ENCODE peak calls at places on chromosome X, in eight cellular contexts. N is progenitor cell of endocrine pancreas, F is ovary, W is AG09319, G is cardiac muscle cell, T is heart left ventricle, J is fibroblast of mammary gland, A is AG10803. Z is an unnamed sample.

GRCh38 chrX:53421125-53421524 is 1.3 kb downstream of the SMC1A start:
- DNase-seq in N (no peak), F (no peak), W (no peak), G (no peak), T (no peak), J (no peak), A (no peak), Z (no peak)

GRCh38 chrX:9369802-9370291 is 95.0 kb upstream of the TBL1X start:
- DNase-seq in N (no peak), F (no peak), W (no peak), G (peak), T (no peak), J (no peak), A (no peak), Z (no peak)

GRCh38 chrX:20197641-20198210 is 56.1 kb upstream of the EIF1AX start:
- DNase-seq in N (no peak), F (no peak), W (no peak), G (no peak), T (no peak), J (no peak), A (peak), Z (no peak)

GRCh38 chrX:37491686-37492085 is 79.8 kb upstream of the LANCL3 start:
- DNase-seq in N (no peak), F (no peak), W (no peak), G (no peak), T (no peak), J (no peak), A (no peak), Z (no peak)

GRCh38 chrX:40933132-40934078 is 151.8 kb upstream of the USP9X start:
- DNase-seq in N (no peak), F (no peak), W (peak), G (peak), T (no peak), J (peak), A (peak), Z (no peak)

GRCh38 chrX:15524417-15524816 is 23.8 kb downstream of the BMX start:
- DNase-seq in N (no peak), F (no peak), W (no peak), G (peak), T (no peak), J (no peak), A (peak), Z (no peak)

GRCh38 chrX:47658301-47658683 is 688 bp downstream of the UXT start:
- DNase-seq in N (no peak), F (no peak), W (no peak), G (no peak), T (no peak), J (no peak), A (no peak), Z (no peak)

GRCh38 chrX:68685722-68686683 is 38.5 kb downstream of the STARD8 start:
- DNase-seq in N (no peak), F (peak), W (no peak), G (peak), T (peak), J (peak), A (peak), Z (peak)

GRCh38 chrX:31038585-31039326 is 33.1 kb downstream of the FTHL17 start:
- DNase-seq in N (no peak), F (no peak), W (peak), G (peak), T (no peak), J (peak), A (peak), Z (no peak)

GRCh38 chrX:40154229-40154852 is 56.6 kb upstream of the BCOR start:
- DNase-seq in N (no peak), F (peak), W (no peak), G (peak), T (peak), J (no peak), A (no peak), Z (no peak)

GRCh38 chrX:34653811-34654210 is 3.3 kb downstream of the TMEM47 start:
- DNase-seq in N (no peak), F (no peak), W (no peak), G (no peak), T (no peak), J (no peak), A (no peak), Z (no peak)

GRCh38 chrX:46330513-46330912 is 214.7 kb downstream of the ZNF674 start:
- DNase-seq in N (no peak), F (no peak), W (no peak), G (no peak), T (no peak), J (no peak), A (no peak), Z (no peak)

DNA sequence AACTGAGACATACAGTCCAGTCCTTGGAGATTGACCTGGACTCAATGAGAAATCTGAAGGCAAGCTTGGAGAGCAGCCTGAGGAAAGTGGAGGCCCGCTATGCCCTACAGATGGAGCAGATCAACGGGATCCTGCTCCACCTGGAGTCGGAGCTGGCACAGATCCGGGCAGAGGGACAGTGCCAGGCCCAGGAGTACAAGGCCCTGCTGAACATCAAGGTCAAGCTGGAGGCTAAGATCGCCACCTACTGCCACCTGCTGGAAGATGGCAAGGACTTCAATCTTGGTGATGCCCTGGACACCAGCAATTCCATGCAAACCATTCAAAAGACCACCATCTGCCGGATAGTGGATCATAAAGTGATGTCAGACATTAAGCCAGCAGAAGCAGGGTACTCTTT is 20.4 kb upstream of the FRMPD3 start:
- DNase-seq in N (no peak), F (no peak), W (no peak), G (peak), T (no peak), J (peak), A (peak), Z (no peak)
- TF ChIP-seq CTCF in N (peak), F (no peak), W (peak), G (peak), T (no peak), J (peak), A (peak), Z (peak)

GRCh38 chrX:140501321-140501720 is 3.5 kb downstream of the SOX3 start:
- DNase-seq in N (no peak), F (no peak), W (no peak), G (no peak), T (no peak), J (no peak), A (no peak), Z (no peak)

GRCh38 chrX:140500427-140500826 is 4.4 kb downstream of the SOX3 start:
- DNase-seq in N (no peak), F (no peak), W (no peak), G (no peak), T (no peak), J (no peak), A (no peak), Z (no peak)

GRCh38 chrX:140492360-140492994 is 12.4 kb downstream of the SOX3 start:
- DNase-seq in N (no peak), F (no peak), W (no peak), G (no peak), T (no peak), J (no peak), A (no peak), Z (no peak)

DNA sequence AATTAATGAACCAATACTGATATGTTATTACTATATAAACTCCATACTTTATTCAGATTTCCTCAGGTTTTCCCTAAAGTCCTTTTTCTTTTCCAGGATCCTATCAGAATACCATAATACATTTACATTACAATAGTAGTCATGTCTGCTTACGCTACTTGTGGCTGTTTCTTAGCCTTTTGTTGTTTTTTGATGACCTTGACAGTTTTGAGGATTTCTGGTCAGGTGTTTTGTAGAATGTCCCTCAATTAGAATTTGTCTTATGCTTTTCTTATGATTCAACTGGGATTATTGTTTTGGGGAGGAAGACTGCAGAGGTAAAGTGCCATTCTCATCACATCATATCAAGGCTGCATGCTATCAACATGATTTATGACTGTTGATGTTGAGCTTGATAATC is 9.1 kb downstream of the SOX3 start:
- DNase-seq in N (no peak), F (no peak), W (no peak), G (no peak), T (no peak), J (no peak), A (no peak), Z (no peak)
- TF ChIP-seq CTCF in N (no peak), F (no peak), W (no peak), G (no peak), T (no peak), J (no peak), A (no peak), Z (no peak)

GRCh38 chrX:66751136-66751782 is 112.4 kb upstream of the EDA2R start:
- DNase-seq in N (no peak), F (no peak), W (no peak), G (no peak), T (no peak), J (no peak), A (no peak), Z (no peak)
- TF ChIP-seq CTCF in N (no peak), F (no peak), W (no peak), G (no peak), T (no peak), J (no peak), A (no peak), Z (no peak)

GRCh38 chrX:110046971-110047370 is 44.1 kb downstream of the TMEM164 start:
- DNase-seq in N (no peak), F (no peak), W (no peak), G (no peak), T (no peak), J (no peak), A (no peak), Z (no peak)

GRCh38 chrX:110044531-110045249 is 41.8 kb downstream of the TMEM164 start:
- DNase-seq in N (no peak), F (no peak), W (no peak), G (no peak), T (no peak), J (no peak), A (no peak), Z (no peak)

GRCh38 chrX:110049096-110049495 is 46.2 kb downstream of the TMEM164 start:
- DNase-seq in N (no peak), F (no peak), W (no peak), G (no peak), T (no peak), J (no peak), A (no peak), Z (no peak)

GRCh38 chrX:110045421-110045820 is 42.5 kb downstream of the TMEM164 start:
- DNase-seq in N (no peak), F (no peak), W (no peak), G (no peak), T (no peak), J (no peak), A (no peak), Z (no peak)

DNA sequence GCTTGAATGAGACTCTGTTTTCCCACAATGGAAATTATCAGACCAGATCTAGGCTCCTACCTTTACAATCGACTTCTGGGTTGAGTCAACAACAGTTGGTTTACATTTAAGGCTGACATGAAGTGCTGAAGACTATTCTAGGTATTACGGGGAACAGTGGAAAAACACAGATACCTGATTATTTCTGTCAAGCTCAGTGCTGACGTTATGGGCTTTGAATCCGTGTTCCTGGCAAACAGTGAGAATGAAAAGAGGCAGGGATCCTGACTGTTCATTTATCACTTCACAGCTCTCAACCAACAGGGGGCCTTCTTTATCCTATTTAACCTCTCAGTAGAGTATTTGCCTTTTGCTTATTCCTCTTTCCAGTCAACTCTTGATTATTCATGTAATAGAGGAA is 43.1 kb downstream of the TMEM164 start:
- DNase-seq in N (no peak), F (no peak), W (no peak), G (no peak), T (no peak), J (peak), A (no peak), Z (no peak)
- TF ChIP-seq CTCF in N (peak), F (no peak), W (no peak), G (peak), T (peak), J (peak), A (no peak), Z (no peak)

GRCh38 chrX:153494541-153495361 is at the start of gene BGN:
- DNase-seq in N (no peak), F (peak), W (no peak), G (peak), T (peak), J (peak), A (no peak), Z (no peak)
- TF ChIP-seq CTCF in N (peak), F (peak), W (peak), G (peak), T (peak), J (peak), A (peak), Z (no peak)

GRCh38 chrX:42715689-42716022 is 62.3 kb downstream of the PPP1R2C start:
- DNase-seq in N (no peak), F (no peak), W (no peak), G (no peak), T (no peak), J (no peak), A (no peak), Z (no peak)

GRCh38 chrX:42720209-42720608 is 57.8 kb downstream of the PPP1R2C start:
- DNase-seq in N (no peak), F (no peak), W (no peak), G (no peak), T (no peak), J (no peak), A (no peak), Z (no peak)

GRCh38 chrX:42710452-42710851 is 67.5 kb downstream of the PPP1R2C start:
- DNase-seq in N (no peak), F (no peak), W (no peak), G (no peak), T (no peak), J (no peak), A (no peak), Z (no peak)

DNA sequence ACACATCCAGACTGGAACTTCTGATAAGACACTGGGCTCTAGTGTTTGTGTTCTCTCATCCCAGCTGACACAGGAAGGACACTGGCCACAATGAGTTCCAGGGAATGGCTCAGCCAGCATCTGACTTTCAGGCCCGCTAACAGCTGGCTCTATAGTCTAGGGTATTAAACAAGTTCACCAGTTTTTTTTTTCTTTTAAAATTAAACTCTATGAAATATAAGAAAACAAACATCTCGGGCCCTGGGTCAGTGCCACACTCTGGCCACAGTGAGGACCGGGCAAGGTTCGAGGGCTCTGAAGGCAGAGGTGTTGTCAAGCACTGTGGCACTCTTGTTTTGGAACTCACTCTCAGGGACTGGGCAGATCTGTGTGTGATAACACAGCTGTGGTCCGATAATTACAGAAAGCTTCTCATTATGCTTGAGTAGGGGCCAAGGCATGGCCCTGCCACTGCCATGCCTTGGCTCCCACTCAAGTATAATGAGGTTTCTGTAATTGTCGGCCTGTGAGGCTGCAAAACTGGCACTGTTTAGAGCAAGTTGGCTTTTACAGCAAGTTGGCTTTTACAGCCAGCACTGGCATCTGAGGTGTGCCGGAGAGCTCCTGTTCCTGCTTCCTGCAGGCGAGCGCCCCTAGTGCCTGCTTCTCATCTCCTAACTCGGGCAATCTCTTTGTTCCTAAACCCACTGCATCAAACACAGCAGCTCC is 62.8 kb downstream of the PPP1R2C start:
- DNase-seq in N (peak), F (peak), W (no peak), G (peak), T (peak), J (no peak), A (no peak), Z (no peak)
- TF ChIP-seq CTCF in N (peak), F (no peak), W (peak), G (peak), T (peak), J (no peak), A (no peak), Z (peak)

DNA sequence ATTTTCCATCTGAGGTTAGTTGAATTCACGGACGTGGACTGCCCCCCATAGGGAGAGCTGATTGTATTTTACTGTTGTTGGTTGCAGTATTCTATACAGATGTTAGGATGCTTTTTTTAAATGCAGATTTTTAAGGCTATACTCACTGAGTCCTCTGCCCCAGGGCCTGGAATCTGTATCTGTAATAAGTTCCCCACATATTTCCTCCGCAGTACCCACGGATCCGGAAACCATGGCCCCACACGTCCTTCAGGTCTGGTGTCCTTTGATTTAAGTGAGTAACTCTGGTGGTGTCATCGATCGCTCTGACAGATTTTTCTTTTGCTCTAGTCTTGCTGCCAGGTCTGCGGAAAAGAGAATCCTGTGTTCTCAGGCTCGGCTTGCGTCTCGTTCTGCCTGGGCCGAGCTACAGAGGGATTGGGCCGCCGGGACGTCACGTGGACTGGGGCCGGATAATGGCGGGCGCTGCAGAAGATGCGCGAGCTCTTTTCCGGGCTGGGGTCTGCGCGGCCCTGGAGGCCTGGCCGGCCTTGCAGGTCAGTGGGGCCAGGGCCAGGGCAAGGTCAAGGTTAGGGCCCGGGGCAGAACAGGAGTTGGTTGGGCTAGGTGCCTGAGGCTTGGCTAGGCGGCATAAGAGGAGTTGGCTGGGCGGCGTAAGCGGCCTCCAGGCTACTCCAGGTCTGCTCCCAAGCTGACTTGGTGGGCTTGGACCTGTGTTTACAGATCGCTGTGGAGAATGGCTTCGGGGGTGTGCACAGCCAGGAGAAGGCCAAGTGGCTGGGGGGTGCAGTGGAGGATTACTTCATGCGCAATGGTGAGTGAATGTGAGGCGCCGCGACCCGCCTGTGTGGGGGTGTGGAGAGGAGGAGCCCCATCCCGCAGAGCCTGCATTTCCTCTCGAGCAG is at the start of gene TSR2:
- DNase-seq in N (peak), F (peak), W (peak), G (peak), T (peak), J (peak), A (peak), Z (peak)
- TF ChIP-seq CTCF in N (peak), F (no peak), W (no peak), G (peak), T (no peak), J (peak), A (peak), Z (no peak)

GRCh38 chrX:16745659-16746058 is 26.2 kb downstream of the SYAP1 start:
- DNase-seq in N (no peak), F (no peak), W (no peak), G (no peak), T (no peak), J (no peak), A (no peak), Z (no peak)

GRCh38 chrX:16748425-16748824 is 29.0 kb downstream of the SYAP1 start:
- DNase-seq in N (no peak), F (no peak), W (no peak), G (no peak), T (no peak), J (no peak), A (no peak), Z (no peak)

GRCh38 chrX:16739574-16739973 is 20.2 kb downstream of the SYAP1 start:
- DNase-seq in N (no peak), F (no peak), W (no peak), G (peak), T (no peak), J (peak), A (peak), Z (no peak)

GRCh38 chrX:16745102-16745501 is 25.7 kb downstream of the SYAP1 start:
- DNase-seq in N (no peak), F (no peak), W (no peak), G (no peak), T (no peak), J (no peak), A (no peak), Z (no peak)

DNA sequence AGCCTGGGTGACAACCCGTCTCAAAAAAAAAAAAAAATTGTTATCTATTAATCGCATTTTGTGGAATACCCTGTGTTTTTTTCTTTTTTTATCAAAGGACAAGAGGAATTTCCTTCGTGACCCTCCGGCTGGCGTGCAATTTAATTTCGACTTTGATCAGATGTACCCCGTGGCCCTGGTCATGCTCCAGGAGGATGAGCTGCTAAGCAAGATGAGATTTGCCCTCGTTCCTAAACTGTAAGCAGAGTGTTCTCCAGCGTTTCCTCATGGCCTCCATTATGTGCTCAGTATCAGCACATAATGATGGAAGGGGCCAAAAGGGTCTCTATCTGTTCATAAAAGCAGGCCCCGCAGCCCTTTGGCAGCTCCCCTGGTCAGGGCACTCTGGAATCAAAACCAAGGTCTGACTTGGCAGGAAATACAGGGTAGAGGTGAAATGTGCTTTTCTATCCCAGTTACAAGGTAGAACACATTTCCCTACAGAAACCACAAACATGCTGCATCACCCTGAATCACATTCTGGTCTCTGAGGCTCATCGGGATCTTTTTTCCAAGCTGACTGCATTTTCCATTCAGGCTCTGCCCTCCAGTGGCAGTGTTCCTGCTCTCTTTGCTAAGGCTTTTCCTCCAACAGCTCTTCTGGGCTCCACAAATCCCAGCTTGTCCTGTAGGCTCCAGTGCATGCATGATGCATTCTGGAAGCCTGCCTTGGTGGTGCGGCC is 24.4 kb downstream of the SYAP1 start:
- DNase-seq in N (no peak), F (no peak), W (no peak), G (peak), T (no peak), J (peak), A (peak), Z (no peak)
- TF ChIP-seq CTCF in N (no peak), F (no peak), W (peak), G (peak), T (no peak), J (peak), A (peak), Z (no peak)